ENCODE peak calls at places on chromosomes 16 and 17, in seven cellular contexts. D is nephron progenitor cell, E is EL, Q is mucosa of descending colon, W is T-helper 1 cell, U is endothelial cell, G is mucosa of gallbladder. N is an unnamed sample.

GRCh38 chr17:1002771-1003555 is 6.0 kb downstream of the TIMM22 start:
- DNase-seq in E (peak), Q (peak), W (no peak), G (no peak), U (no peak), D (no peak), N (no peak)

GRCh38 chr17:71803656-71804284 is 317.1 kb upstream of the SOX9 start:
- DNase-seq in Q (no peak), D (no peak), E (no peak), U (no peak), G (no peak), W (no peak), N (no peak)

GRCh38 chr16:66476328-66477027 is 49.4 kb downstream of the BEAN1 start:
- DNase-seq in G (no peak), U (no peak), D (peak), Q (no peak), W (peak), E (no peak), N (no peak)

GRCh38 chr17:44191941-44192496 is 5.2 kb downstream of the TMUB2 start:
- DNase-seq in Q (no peak), W (no peak), E (no peak), D (no peak), U (no peak), G (no peak), N (no peak)

GRCh38 chr17:73575470-73576235 is 68.6 kb downstream of the SDK2 start:
- DNase-seq in E (no peak), Q (no peak), D (no peak), W (no peak), G (no peak), U (no peak), N (no peak)

GRCh38 chr17:50666316-50666715 is 31.6 kb downstream of the ABCC3 start:
- DNase-seq in W (no peak), E (no peak), D (no peak), Q (no peak), G (no peak), U (no peak), N (no peak)

GRCh38 chr17:78396436-78397335 is 18.2 kb downstream of the PGS1 start:
- DNase-seq in U (no peak), W (no peak), G (no peak), Q (no peak), D (no peak), E (no peak), N (no peak)

GRCh38 chr17:16961792-16962191 is 10.1 kb downstream of the TNFRSF13B start:
- DNase-seq in G (no peak), D (no peak), Q (no peak), U (no peak), W (no peak), E (no peak), N (no peak)

GRCh38 chr16:22948058-22948602 is 134.2 kb downstream of the HS3ST2 start:
- DNase-seq in Q (peak), U (no peak), G (no peak), D (no peak), E (no peak), W (no peak), N (peak)

GRCh38 chr16:68651136-68651535 is 6.0 kb downstream of the CDH3 start:
- DNase-seq in U (no peak), W (no peak), E (no peak), D (no peak), G (no peak), Q (no peak), N (no peak)

GRCh38 chr17:44159519-44160210 is 10.8 kb upstream of the ASB16 start:
- DNase-seq in U (no peak), Q (no peak), W (peak), G (no peak), D (no peak), E (peak), N (no peak)

GRCh38 chr16:28096974-28097373 is 33.5 kb upstream of the GSG1L start:
- DNase-seq in Q (peak), E (no peak), U (no peak), G (no peak), W (no peak), D (no peak), N (no peak)

GRCh38 chr16:81625544-81626152 is 153.4 kb upstream of the PLCG2 start:
- DNase-seq in Q (no peak), U (no peak), W (no peak), E (peak), G (peak), D (no peak), N (no peak)

GRCh38 chr16:85200471-85201278 is 88.4 kb upstream of the CIBAR2 start:
- DNase-seq in Q (no peak), D (no peak), G (no peak), U (no peak), E (no peak), W (no peak), N (no peak)

GRCh38 chr16:2148714-2149629 is 547 bp downstream of the RAB26 start:
- DNase-seq in Q (peak), W (no peak), E (peak), G (no peak), D (no peak), U (no peak), N (no peak)

GRCh38 chr16:82061861-82062525 is 26.9 kb downstream of the HSD17B2 start:
- DNase-seq in G (no peak), U (peak), Q (no peak), D (no peak), E (peak), W (peak), N (peak)

GRCh38 chr16:57235128-57236092 is 9.6 kb upstream of the ARL2BP start:
- DNase-seq in E (peak), U (no peak), Q (no peak), G (no peak), D (no peak), W (peak), N (no peak)

GRCh38 chr17:9363440-9364350 is 211.9 kb downstream of the STX8 start:
- DNase-seq in W (no peak), D (no peak), G (no peak), U (no peak), E (peak), Q (no peak), N (no peak)

GRCh38 chr17:81197831-81198490 is 24.8 kb downstream of the CEP131 start:
- DNase-seq in U (no peak), E (no peak), G (no peak), W (no peak), Q (no peak), D (no peak), N (no peak)

GRCh38 chr17:39450051-39450450 is 1.0 kb downstream of the MED1 start:
- DNase-seq in U (no peak), W (no peak), D (no peak), Q (no peak), E (no peak), G (no peak), N (no peak)

N was measured in HL-60.